ENCODE peak calls at places on chromosome X, in seven cellular contexts. B is M059J, E is A549, U is activated gamma-delta T cell, H is substantia nigra, Y is kidney epithelial cell, O is psoas muscle. M is an unnamed sample.

GRCh38 chrX:94178145-94178790 is 504.3 kb downstream of the FAM133A start:
- DNase-seq in Y (peak; percentile 49), B (peak; percentile 58), O (no peak), U (no peak), E (peak; percentile 2), H (no peak), M (no peak)

GRCh38 chrX:29746326-29746725 is 469.0 kb upstream of the MAGEB2 start:
- DNase-seq in B (no peak), E (no peak), O (no peak), Y (no peak), H (no peak), U (no peak), M (no peak)

GRCh38 chrX:111151764-111152163 is 55.8 kb downstream of the PAK3 start:
- DNase-seq in O (no peak), H (no peak), Y (no peak), U (no peak), B (peak; percentile 18), E (no peak), M (no peak)

GRCh38 chrX:2829066-2829430 is 318 bp downstream of the GYG2 start:
- DNase-seq in Y (no peak), O (no peak), E (no peak), H (no peak), U (no peak), B (no peak), M (no peak)

GRCh38 chrX:121579016-121579760 is 531.8 kb downstream of the GLUD2 start:
- DNase-seq in H (no peak), O (no peak), U (no peak), E (peak; percentile 33), Y (no peak), B (peak; percentile 3), M (no peak)

GRCh38 chrX:107290019-107290418 is 83.6 kb downstream of the DNAAF6 start:
- DNase-seq in E (no peak), B (no peak), H (no peak), U (no peak), Y (no peak), O (no peak), M (no peak)

GRCh38 chrX:119516157-119516702 is 48.0 kb downstream of the SLC25A5 start:
- DNase-seq in H (peak; percentile 0), Y (peak; percentile 10), B (peak; percentile 71), U (no peak), O (no peak), E (peak; percentile 80), M (peak; percentile 31)

GRCh38 chrX:989959-990510 is 222.4 kb downstream of the CRLF2 start:
- DNase-seq in H (peak; percentile 76), B (peak; percentile 82), E (peak; percentile 99), U (no peak), O (peak; percentile 78), Y (peak; percentile 50), M (peak; percentile 26)

GRCh38 chrX:101485212-101486064 is at the start of gene ARMCX4:
- DNase-seq in Y (no peak), O (peak; percentile 55), B (peak; percentile 6), H (peak; percentile 43), U (no peak), E (no peak), M (peak; percentile 46)

GRCh38 chrX:148133099-148133725 is 152.1 kb downstream of the FMR1NB start:
- DNase-seq in B (no peak), U (no peak), Y (no peak), H (no peak), O (no peak), E (peak; percentile 0), M (no peak)

GRCh38 chrX:1226249-1226648 is 13.8 kb upstream of the CRLF2 start:
- DNase-seq in Y (no peak), E (no peak), B (no peak), U (no peak), O (no peak), H (no peak), M (no peak)

GRCh38 chrX:154750301-154751120 is at the start of gene GAB3:
- DNase-seq in O (peak; percentile 39), H (no peak), E (no peak), Y (no peak), B (peak; percentile 65), U (peak; percentile 49), M (no peak)

GRCh38 chrX:119638725-119639471 is 32.7 kb upstream of the NKRF start:
- DNase-seq in B (peak; percentile 29), H (no peak), E (peak; percentile 3), O (no peak), U (no peak), Y (peak; percentile 14), M (no peak)

GRCh38 chrX:85051627-85052026 is 48.0 kb downstream of the APOOL start:
- DNase-seq in Y (no peak), O (no peak), U (no peak), B (no peak), E (no peak), H (no peak), M (no peak)

GRCh38 chrX:1418901-1419544 is 27.1 kb upstream of the SLC25A6 start:
- DNase-seq in H (no peak), O (no peak), B (no peak), U (no peak), Y (no peak), E (no peak), M (no peak)

GRCh38 chrX:53732797-53733196 is 46.3 kb upstream of the HUWE1 start:
- DNase-seq in U (no peak), B (no peak), H (no peak), E (no peak), O (no peak), Y (no peak), M (no peak)

GRCh38 chrX:120306640-120307039 is 4.6 kb downstream of the TMEM255A start:
- DNase-seq in B (peak; percentile 56), O (no peak), Y (no peak), H (no peak), U (no peak), E (no peak), M (no peak)

M was measured in putamen.